ENCODE peak calls at places on chromosome 16, in six cellular contexts. U is uterus, F is endodermal cell, J is sigmoid colon, R is adrenal gland, B is OCI-LY7. T is an unnamed sample. For H3K9me3, the result is how much of the 10 kb centered on the place peaks cover.

GRCh38 chr16:59355704-59356103 is 621.6 kb upstream of the GOT2 start:
- DNase-seq in U (no peak), F (no peak), J (no peak), R (no peak), B (no peak), T (no peak)

GRCh38 chr16:78292726-78293380 is 193.4 kb downstream of the WWOX start:
- DNase-seq in U (peak), F (no peak), J (no peak), R (no peak), B (no peak), T (no peak)

GRCh38 chr16:50644730-50645129 is 36.4 kb downstream of the SNX20 start:
- DNase-seq in U (peak), F (peak), J (no peak), R (peak), B (no peak), T (no peak)

GRCh38 chr16:68265078-68265925 is 976 bp downstream of the SLC7A6 start:
- DNase-seq in U (peak), F (peak), J (peak), R (peak), B (peak), T (no peak)

GRCh38 chr16:3646348-3646920 is 8.1 kb upstream of the DNASE1 start:
- DNase-seq in U (no peak), F (peak), J (peak), R (no peak), B (no peak), T (no peak)

GRCh38 chr16:66523861-66524354 is 26.0 kb downstream of the TK2 start:
- DNase-seq in U (no peak), F (no peak), J (no peak), R (no peak), B (peak), T (no peak)

GRCh38 chr16:68287276-68288251 is 23.2 kb downstream of the SLC7A6OS start:
- DNase-seq in U (peak), F (no peak), J (peak), R (peak), B (no peak), T (no peak)

GRCh38 chr16:84740596-84741071 is 40.8 kb downstream of the USP10 start:
- DNase-seq in U (no peak), F (no peak), J (no peak), R (no peak), B (no peak), T (no peak)

GRCh38 chr16:25372716-25373115 is 115.1 kb upstream of the ZKSCAN2 start:
- DNase-seq in U (no peak), F (no peak), J (no peak), R (no peak), B (no peak), T (no peak)

GRCh38 chr16:53925011-53925410 is 221.1 kb downstream of the FTO start:
- DNase-seq in U (no peak), F (no peak), J (no peak), R (no peak), B (no peak), T (no peak)

GRCh38 chr16:28834873-28835863 is 11.0 kb downstream of the TUFM start:
- DNase-seq in U (no peak), F (no peak), J (no peak), R (no peak), B (no peak), T (no peak)

GRCh38 chr16:88941933-88942909 is 34.8 kb downstream of the CBFA2T3 start:
- DNase-seq in U (no peak), F (peak), J (no peak), R (no peak), B (peak), T (no peak)

GRCh38 chr16:69861276-69862030 is 89.7 kb upstream of the CLEC18A start:
- DNase-seq in U (peak), F (no peak), J (peak), R (peak), B (no peak), T (no peak)

GRCh38 chr16:85652431-85653221 is 36.1 kb downstream of the GINS2 start:
- DNase-seq in U (peak), F (peak), J (peak), R (peak), B (peak), T (no peak)

GRCh38 chr16:65846210-65846602 is 520.3 kb upstream of the CDH5 start:
- DNase-seq in U (no peak), F (no peak), J (no peak), R (no peak), B (no peak), T (no peak)

GRCh38 chr16:24999088-24999670 is 16.0 kb downstream of the ARHGAP17 start:
- DNase-seq in U (no peak), F (no peak), J (no peak), R (no peak), B (no peak), T (no peak)

GRCh38 chr16:65621640-65622039 is 499.8 kb upstream of the CDH11 start:
- DNase-seq in U (no peak), F (no peak), J (no peak), R (no peak), B (peak), T (no peak)

GRCh38 chr16:65229191-65229662 is 107.4 kb upstream of the CDH11 start:
- DNase-seq in U (no peak), F (no peak), J (no peak), R (no peak), B (no peak), T (no peak)

GRCh38 chr16:2687531-2688308 is 5.4 kb downstream of the KCTD5 start:
- DNase-seq in U (no peak), F (no peak), J (peak), R (no peak), B (no peak), T (peak)

GRCh38 chr16:2473999-2474876 is 689 bp upstream of the TBC1D24 start:
- DNase-seq in U (peak), F (peak), J (no peak), R (no peak), B (peak), T (no peak)

GRCh38 chr16:29814592-29814991 is 1.4 kb upstream of the PAGR1 start:
- DNase-seq in U (no peak), F (no peak), J (no peak), R (no peak), B (no peak), T (no peak)

GRCh38 chr16:53974484-53975115 is 270.6 kb downstream of the FTO start:
- DNase-seq in U (no peak), F (no peak), J (no peak), R (no peak), B (no peak), T (no peak)

GRCh38 chr16:82993874-82994375 is 367.2 kb downstream of the CDH13 start:
- DNase-seq in U (no peak), F (no peak), J (no peak), R (no peak), B (no peak), T (no peak)

GRCh38 chr16:959232-960040 is 11.3 kb downstream of the LMF1 start:
- DNase-seq in U (no peak), F (no peak), J (no peak), R (no peak), B (no peak), T (no peak)

GRCh38 chr16:3023415-3023668 is 400 bp downstream of the HCFC1R1 start:
- DNase-seq in U (peak), F (no peak), J (no peak), R (peak), B (no peak), T (peak)

GRCh38 chr16:4303973-4304372 is 11.9 kb upstream of the GLIS2 start:
- DNase-seq in U (no peak), F (peak), J (no peak), R (no peak), B (no peak), T (no peak)

GRCh38 chr16:1152123-1152638 is 725 bp upstream of the CACNA1H start:
- DNase-seq in U (no peak), F (peak), J (peak), R (no peak), B (no peak), T (no peak)

GRCh38 chr16:30377050-30377811 is 2.6 kb downstream of the MYL11 start:
- DNase-seq in U (no peak), F (peak), J (no peak), R (no peak), B (no peak), T (no peak)

GRCh38 chr16:88064889-88065746 is 113.9 kb downstream of the BANP start:
- DNase-seq in U (no peak), F (no peak), J (no peak), R (no peak), B (no peak), T (no peak)

GRCh38 chr16:54993496-54993895 is 62.8 kb downstream of the IRX5 start:
- DNase-seq in U (no peak), F (no peak), J (no peak), R (no peak), B (no peak), T (no peak)

GRCh38 chr16:47460301-47460754 is 535 bp downstream of the ITFG1 start:
- DNase-seq in U (no peak), F (no peak), J (no peak), R (no peak), B (no peak), T (no peak)

GRCh38 chr16:16151315-16151714 is 72.0 kb downstream of the ABCC6 start:
- DNase-seq in U (no peak), F (no peak), J (no peak), R (no peak), B (no peak), T (no peak)

GRCh38 chr16:49474741-49475140 is 101.1 kb downstream of the C16orf78 start:
- DNase-seq in U (no peak), F (peak), J (peak), R (no peak), B (no peak), T (peak)

GRCh38 chr16:19186403-19186802 is 18.4 kb downstream of the SYT17 start:
- DNase-seq in U (no peak), F (no peak), J (no peak), R (no peak), B (no peak), T (no peak)

GRCh38 chr16:27326738-27327585 is 13.2 kb downstream of the IL4R start:
- DNase-seq in U (peak), F (peak), J (peak), R (peak), B (peak), T (peak)
- TF ChIP-seq CTCF in U (no peak), F (no peak), J (no peak), R (peak), B (no peak), T (no peak)

GRCh38 chr16:20683812-20684211 is 13.7 kb downstream of the ACSM1 start:
- DNase-seq in U (no peak), F (no peak), J (no peak), R (no peak), B (no peak), T (no peak)

GRCh38 chr16:20676867-20677266 is 20.6 kb downstream of the ACSM1 start:
- DNase-seq in U (no peak), F (no peak), J (no peak), R (no peak), B (no peak), T (no peak)

GRCh38 chr16:20678242-20678641 is 19.2 kb downstream of the ACSM1 start:
- DNase-seq in U (no peak), F (no peak), J (no peak), R (no peak), B (no peak), T (no peak)

GRCh38 chr16:20676268-20676828 is 21.1 kb downstream of the ACSM1 start:
- DNase-seq in U (peak), F (no peak), J (no peak), R (peak), B (no peak), T (no peak)

GRCh38 chr16:20681821-20682736 is 15.4 kb downstream of the ACSM1 start:
- DNase-seq in U (no peak), F (peak), J (no peak), R (no peak), B (no peak), T (no peak)
- H3K4me3 ChIP-seq in U (no peak), F (no peak), J (no peak), R (no peak), B (no peak), T (no peak)

GRCh38 chr16:35198223-35199199 is 1739.1 kb downstream of the TP53TG3F start:
- DNase-seq in U (no peak), F (no peak), J (no peak), R (no peak), B (no peak), T (no peak)
- H3K9me3 ChIP-seq in U (under half), F (half or more), J (under half), R (under half), B (under half), T (under half)

GRCh38 chr16:57977418-57978069 is 6.6 kb upstream of the CNGB1 start:
- DNase-seq in U (no peak), F (no peak), J (no peak), R (no peak), B (no peak), T (no peak)
- TF ChIP-seq CTCF in U (no peak), F (peak), J (no peak), R (no peak), B (no peak), T (no peak)

DNA sequence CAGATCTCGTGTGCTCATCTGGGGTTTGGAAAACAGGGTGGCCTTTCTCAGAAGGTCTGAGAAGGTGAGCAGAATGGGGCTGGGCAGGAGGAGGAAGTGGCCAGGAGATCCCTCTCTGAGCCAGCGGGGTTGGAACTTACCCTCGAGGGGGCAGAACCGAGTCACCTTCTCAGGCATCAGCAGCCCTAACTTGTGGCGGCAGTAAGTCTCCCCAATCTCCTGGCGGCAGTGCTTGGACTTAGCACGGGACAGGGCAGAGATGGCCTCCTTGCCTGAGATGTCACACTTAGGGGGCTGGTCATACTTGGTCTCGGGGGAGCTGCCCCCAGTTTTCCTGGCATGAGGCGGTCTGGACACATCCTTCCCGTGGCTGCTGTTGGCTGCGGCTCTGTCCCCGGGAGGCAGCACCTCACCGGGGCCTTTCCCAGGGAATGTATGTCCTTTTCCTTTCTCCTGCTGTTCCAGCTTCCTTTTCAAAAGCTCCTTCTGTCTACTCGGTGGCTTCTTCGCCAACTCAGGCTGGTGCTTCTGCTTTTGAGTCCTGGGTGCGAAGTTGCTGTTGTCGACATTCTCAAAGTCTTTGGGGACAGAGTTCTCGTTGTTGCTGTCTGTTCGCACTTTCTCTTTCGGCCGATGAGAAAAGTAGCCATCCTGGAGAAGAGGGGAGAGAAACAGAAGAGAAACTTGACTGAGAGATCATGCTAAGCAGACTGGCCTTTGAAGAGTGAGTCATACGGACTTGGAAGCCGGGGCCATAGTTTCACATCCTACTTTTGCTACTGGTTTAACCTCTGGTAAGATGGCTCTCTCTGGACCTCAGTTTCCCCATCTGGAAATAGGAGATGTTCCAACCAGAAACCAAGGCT is 211.7 kb downstream of the XYLT1 start:
- DNase-seq in U (no peak), F (peak), J (no peak), R (no peak), B (peak), T (no peak)
- H3K4me3 ChIP-seq in U (no peak), F (no peak), J (no peak), R (no peak), B (peak), T (no peak)

GRCh38 chr16:35692824-35693223 is 2233.4 kb downstream of the TP53TG3F start:
- DNase-seq in U (no peak), F (no peak), J (no peak), R (no peak), B (no peak), T (peak)
- H3K9me3 ChIP-seq in U (under half), F (half or more), J (under half), R (under half), B (under half), T (under half)

GRCh38 chr16:31505483-31505882 is 2.7 kb downstream of the RUSF1 start:
- DNase-seq in U (no peak), F (no peak), J (no peak), R (no peak), B (peak), T (no peak)
- TF ChIP-seq CTCF in U (no peak), F (no peak), J (no peak), R (no peak), B (no peak), T (no peak)

T was measured in RWPE2.